ENCODE peak calls at places on chromosomes 1 and 21, in four cellular contexts. A is SHP77; I is activated naive CD4-positive, alpha-beta T cell; Z is T-helper 1 cell. J is an unnamed sample.

GRCh38 chr1:222331765-222332164 is 216.1 kb downstream of the HHIPL2 start:
- DNase-seq in I (no peak), Z (no peak), A (no peak), J (no peak)

GRCh38 chr1:9653783-9654517 is 2.4 kb downstream of the PIK3CD start:
- DNase-seq in I (no peak), Z (peak), A (no peak), J (no peak)

GRCh38 chr1:48109390-48110009 is 112.3 kb upstream of the TRABD2B start:
- DNase-seq in A (peak), I (no peak), Z (no peak), J (peak)

GRCh38 chr1:95660736-95661135 is 426.7 kb downstream of the RWDD3 start:
- DNase-seq in A (no peak), Z (no peak), I (no peak), J (no peak)

GRCh38 chr1:231315887-231316286 is 21.8 kb downstream of the EXOC8 start:
- DNase-seq in Z (peak), I (peak), A (peak), J (peak)

GRCh38 chr1:16163882-16164820 is 8.3 kb upstream of the EPHA2 start:
- DNase-seq in I (no peak), A (peak), Z (no peak), J (no peak)

GRCh38 chr1:53981220-53981619 is 35.1 kb downstream of the LRRC42 start:
- DNase-seq in A (no peak), I (no peak), Z (no peak), J (no peak)

GRCh38 chr1:92210701-92211100 is 7.0 kb upstream of the C1orf146 start:
- DNase-seq in A (no peak), Z (no peak), I (no peak), J (no peak)

GRCh38 chr1:91948097-91948496 is 1.1 kb upstream of the BRDT start:
- DNase-seq in Z (no peak), I (no peak), A (no peak), J (no peak)

GRCh38 chr21:42093991-42094417 is 22.9 kb downstream of the UMODL1 start:
- DNase-seq in A (no peak), I (no peak), Z (no peak), J (no peak)

GRCh38 chr1:110039641-110040040 is 5.2 kb downstream of the STRIP1 start:
- DNase-seq in Z (no peak), I (no peak), A (no peak), J (no peak)

GRCh38 chr1:202198360-202198711 is 4.7 kb downstream of the LGR6 start:
- DNase-seq in I (no peak), Z (no peak), A (no peak), J (no peak)

GRCh38 chr1:16153999-16154673 is 1.7 kb downstream of the EPHA2 start:
- DNase-seq in A (no peak), I (no peak), Z (no peak), J (no peak)